ENCODE peak calls at places on chromosome 16, in seven cellular contexts. H is right lobe of liver, Y is breast epithelium, U is Peyer's patch, V is heart left ventricle, D is tibial nerve, A is IMR-90. R is an unnamed sample.

GRCh38 chr16:29820730-29821662 is 734 bp downstream of the MVP start:
- DNase-seq in H (peak; percentile 82), Y (no peak), U (peak; percentile 88), V (peak; percentile 56), D (no peak), A (no peak), R (no peak)

GRCh38 chr16:648071-648785 is 937 bp upstream of the WDR90 start:
- DNase-seq in H (peak; percentile 84), Y (no peak), U (peak; percentile 93), V (no peak), D (no peak), A (no peak), R (no peak)

GRCh38 chr16:82439678-82440293 is 187.0 kb upstream of the CDH13 start:
- DNase-seq in H (no peak), Y (no peak), U (no peak), V (no peak), D (no peak), A (peak; percentile 4), R (no peak)

GRCh38 chr16:20383106-20384029 is 21.2 kb downstream of the PDILT start:
- DNase-seq in H (peak; percentile 51), Y (no peak), U (no peak), V (no peak), D (peak; percentile 66), A (peak; percentile 54), R (no peak)

GRCh38 chr16:34758835-34759234 is 1299.4 kb downstream of the TP53TG3F start:
- DNase-seq in H (no peak), Y (no peak), U (no peak), V (no peak), D (no peak), A (no peak), R (no peak)

GRCh38 chr16:17106243-17106791 is 364.4 kb downstream of the XYLT1 start:
- DNase-seq in H (no peak), Y (no peak), U (no peak), V (no peak), D (no peak), A (no peak), R (no peak)

GRCh38 chr16:31006589-31006988 is 3.8 kb downstream of the STX1B start:
- DNase-seq in H (no peak), Y (no peak), U (no peak), V (peak; percentile 12), D (no peak), A (no peak), R (no peak)

GRCh38 chr16:14324581-14324980 is 253.5 kb downstream of the MRTFB start:
- DNase-seq in H (no peak), Y (no peak), U (no peak), V (no peak), D (no peak), A (peak; percentile 44), R (no peak)

GRCh38 chr16:84593825-84594724 is 23.8 kb downstream of the COTL1 start:
- DNase-seq in H (peak; percentile 58), Y (no peak), U (peak; percentile 86), V (no peak), D (no peak), A (no peak), R (no peak)

GRCh38 chr16:30085247-30085646 is 6.5 kb downstream of the TBX6 start:
- DNase-seq in H (no peak), Y (no peak), U (no peak), V (peak; percentile 44), D (no peak), A (no peak), R (no peak)

GRCh38 chr16:88799569-88800276 is 3.9 kb upstream of the CDT1 start:
- DNase-seq in H (no peak), Y (no peak), U (no peak), V (peak; percentile 26), D (no peak), A (no peak), R (no peak)

GRCh38 chr16:88317619-88317977 is 65.2 kb upstream of the ZNF469 start:
- DNase-seq in H (no peak), Y (no peak), U (no peak), V (no peak), D (no peak), A (peak; percentile 55), R (no peak)

GRCh38 chr16:66382171-66382965 is 15.9 kb downstream of the CDH5 start:
- DNase-seq in H (peak; percentile 24), Y (no peak), U (no peak), V (no peak), D (no peak), A (peak; percentile 92), R (no peak)

GRCh38 chr16:12971216-12971615 is 69.8 kb downstream of the SHISA9 start:
- DNase-seq in H (no peak), Y (no peak), U (no peak), V (no peak), D (no peak), A (no peak), R (no peak)

GRCh38 chr16:54446639-54447038 is 160.1 kb upstream of the IRX3 start:
- DNase-seq in H (no peak), Y (no peak), U (no peak), V (peak; percentile 81), D (peak; percentile 59), A (no peak), R (no peak)

GRCh38 chr16:30184430-30185140 is 1.2 kb downstream of the CORO1A start:
- DNase-seq in H (peak; percentile 48), Y (no peak), U (peak; percentile 50), V (peak; percentile 60), D (no peak), A (no peak), R (no peak)

GRCh38 chr16:65121870-65122723 is at the start of gene CDH11:
- DNase-seq in H (no peak), Y (no peak), U (peak; percentile 54), V (peak; percentile 70), D (peak; percentile 56), A (peak; percentile 82), R (no peak)

GRCh38 chr16:70746040-70746707 is 54.8 kb downstream of the VAC14 start:
- DNase-seq in H (peak; percentile 93), Y (peak; percentile 67), U (no peak), V (peak; percentile 69), D (peak; percentile 65), A (peak; percentile 94), R (no peak)

GRCh38 chr16:84821728-84822676 is 2.2 kb downstream of the CRISPLD2 start:
- DNase-seq in H (no peak), Y (no peak), U (no peak), V (peak; percentile 50), D (no peak), A (no peak), R (no peak)

GRCh38 chr16:58634265-58634802 is 4.7 kb upstream of the CNOT1 start:
- DNase-seq in H (no peak), Y (no peak), U (no peak), V (no peak), D (no peak), A (no peak), R (no peak)

GRCh38 chr16:58635502-58635901 is 5.9 kb upstream of the CNOT1 start:
- DNase-seq in H (no peak), Y (no peak), U (no peak), V (no peak), D (no peak), A (no peak), R (no peak)

GRCh38 chr16:58628845-58629680 is 563 bp downstream of the CNOT1 start:
- DNase-seq in H (peak; percentile 62), Y (peak; percentile 54), U (peak; percentile 80), V (peak; percentile 49), D (peak; percentile 35), A (peak; percentile 8), R (no peak)

DNA sequence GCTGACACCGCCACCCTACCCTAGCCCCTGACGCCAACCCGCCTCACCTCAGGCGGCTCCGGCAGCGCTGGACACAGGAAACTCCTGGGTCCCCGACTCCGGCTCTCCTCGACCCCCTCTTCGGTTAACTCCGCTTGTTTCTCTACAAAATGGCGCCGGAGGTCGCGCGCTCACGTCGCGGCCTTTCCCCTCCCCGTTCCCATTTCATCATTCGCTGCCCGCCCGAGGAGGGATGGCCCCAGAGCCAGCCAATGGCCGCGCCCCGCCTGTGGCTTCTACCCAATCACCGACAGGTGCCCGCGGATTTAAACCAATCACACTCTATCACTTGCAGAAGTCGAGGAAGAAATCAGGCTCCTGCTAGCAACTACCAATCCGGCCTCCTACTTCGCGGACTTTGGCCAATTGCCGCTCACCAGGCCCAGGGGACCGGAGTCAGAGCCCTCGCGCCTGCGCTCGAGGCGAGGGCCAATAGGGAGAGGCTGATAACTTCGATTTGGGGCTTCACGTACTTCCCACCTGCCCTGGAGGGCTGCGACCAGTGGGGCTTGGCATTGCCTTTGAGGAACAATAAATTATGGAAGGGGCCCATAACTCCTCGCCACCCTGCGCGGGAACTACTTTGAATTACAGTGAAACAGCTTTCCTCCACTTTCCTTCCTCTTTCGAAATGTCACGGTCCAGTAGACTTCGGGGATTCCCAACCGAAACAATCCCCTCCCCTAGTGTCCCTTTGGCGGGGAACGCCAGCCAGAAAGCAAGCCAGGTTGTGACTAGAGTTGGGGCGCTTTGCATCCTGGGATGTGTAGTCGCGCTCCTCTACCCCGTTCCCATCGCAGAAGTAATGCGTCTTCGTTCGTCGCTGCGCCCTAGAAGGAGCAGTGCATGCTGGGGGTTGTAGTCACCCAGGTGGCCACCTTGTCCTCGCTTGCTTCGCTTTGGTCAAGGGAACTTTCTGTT is at the start of gene CNOT1:
- DNase-seq in H (peak; percentile 97), Y (peak; percentile 99), U (peak; percentile 99), V (peak; percentile 98), D (peak; percentile 98), A (peak; percentile 100), R (peak; percentile 99)
- TF ChIP-seq POLR2A in H (peak; percentile 73), Y (peak; percentile 47), U (peak; percentile 75), V (peak; percentile 81), D (peak; percentile 88), A (peak; percentile 93), R (peak; percentile 78)

GRCh38 chr16:9821331-9821730 is 360.9 kb downstream of the GRIN2A start:
- DNase-seq in H (no peak), Y (no peak), U (no peak), V (no peak), D (no peak), A (no peak), R (no peak)

GRCh38 chr16:9821970-9822369 is 360.3 kb downstream of the GRIN2A start:
- DNase-seq in H (no peak), Y (no peak), U (no peak), V (no peak), D (no peak), A (no peak), R (no peak)

GRCh38 chr16:9820481-9821246 is 361.6 kb downstream of the GRIN2A start:
- DNase-seq in H (no peak), Y (no peak), U (no peak), V (no peak), D (no peak), A (no peak), R (no peak)

GRCh38 chr16:9824191-9824590 is 358.0 kb downstream of the GRIN2A start:
- DNase-seq in H (no peak), Y (no peak), U (no peak), V (no peak), D (no peak), A (no peak), R (no peak)

GRCh38 chr16:9823510-9823909 is 358.7 kb downstream of the GRIN2A start:
- DNase-seq in H (no peak), Y (no peak), U (no peak), V (no peak), D (no peak), A (no peak), R (no peak)
- H3K4me3 ChIP-seq in H (no peak overlapping the region), Y (no peak overlapping the region), U (no peak overlapping the region), V (no peak overlapping the region), D (no peak overlapping the region), A (no peak overlapping the region), R (no peak overlapping the region)

GRCh38 chr16:1778200-1779179 is 3.9 kb downstream of the SPSB3 start:
- DNase-seq in H (no peak), Y (no peak), U (no peak), V (peak; percentile 28), D (no peak), A (no peak), R (no peak)
- TF ChIP-seq POLR2A in H (no peak), Y (no peak), U (no peak), V (no peak), D (no peak), A (no peak), R (no peak)

GRCh38 chr16:2196981-2197511 is 641 bp upstream of the CASKIN1 start:
- DNase-seq in H (no peak), Y (no peak), U (no peak), V (no peak), D (no peak), A (no peak), R (no peak)
- H3K4me3 ChIP-seq in H (no peak overlapping the region), Y (peak overlapping the region; percentile 85), U (peak overlapping the region; percentile 64), V (peak overlapping the region; percentile 63), D (peak overlapping the region; percentile 55), A (no peak overlapping the region), R (peak overlapping the region; percentile 37)

R was measured in vagina.